ENCODE peak calls at places on chromosomes 5 and 9, in four cellular contexts. One of them, this sample, is unnamed. For H3K27me3, the result is how much of the 10 kb centered on the place peaks cover.

GRCh38 chr9:8514760-8515159 is 715.2 kb upstream of the DMAC1 start:
- DNase-seq in DND-41: no peak
- DNase-seq in tibial nerve: no peak
- DNase-seq in lower lobe of right lung: no peak
- DNase-seq in this sample: no peak

GRCh38 chr5:78907255-78907886 is 77.7 kb downstream of the ARSB start:
- DNase-seq in tibial nerve: no peak
- DNase-seq in lower lobe of right lung: no peak
- DNase-seq in DND-41: peak
- DNase-seq in this sample: no peak

GRCh38 chr5:79269733-79270166 is 33.8 kb downstream of the JMY start:
- DNase-seq in lower lobe of right lung: no peak
- DNase-seq in DND-41: no peak
- DNase-seq in tibial nerve: no peak
- DNase-seq in this sample: no peak

GRCh38 chr9:87594218-87594617 is 96.6 kb downstream of the DAPK1 start:
- DNase-seq in lower lobe of right lung: peak
- DNase-seq in tibial nerve: no peak
- DNase-seq in DND-41: no peak
- DNase-seq in this sample: no peak

GRCh38 chr5:168950241-168950951 is 350.5 kb downstream of the SLIT3 start:
- DNase-seq in DND-41: no peak
- DNase-seq in lower lobe of right lung: no peak
- DNase-seq in tibial nerve: no peak
- DNase-seq in this sample: no peak

GRCh38 chr5:143161893-143162520 is 241.5 kb downstream of the NR3C1 start:
- DNase-seq in lower lobe of right lung: no peak
- DNase-seq in tibial nerve: no peak
- DNase-seq in DND-41: no peak
- DNase-seq in this sample: no peak

GRCh38 chr9:79858509-79858908 is 286.7 kb downstream of the TLE4 start:
- DNase-seq in tibial nerve: no peak
- DNase-seq in lower lobe of right lung: no peak
- DNase-seq in DND-41: peak
- DNase-seq in this sample: no peak

GRCh38 chr5:538801-539468 is 14.7 kb upstream of the SLC9A3 start:
- DNase-seq in tibial nerve: no peak
- DNase-seq in lower lobe of right lung: peak
- DNase-seq in DND-41: no peak
- DNase-seq in this sample: no peak

GRCh38 chr9:1505489-1505888 is 455.3 kb downstream of the DMRT2 start:
- DNase-seq in lower lobe of right lung: no peak
- DNase-seq in DND-41: no peak
- DNase-seq in tibial nerve: no peak
- DNase-seq in this sample: no peak

GRCh38 chr5:146561711-146562110 is 45.7 kb upstream of the GPR151 start:
- DNase-seq in tibial nerve: no peak
- DNase-seq in DND-41: no peak
- DNase-seq in lower lobe of right lung: no peak
- DNase-seq in this sample: no peak

GRCh38 chr5:52948418-52949076 is 40.6 kb upstream of the ITGA2 start:
- DNase-seq in tibial nerve: peak
- DNase-seq in DND-41: peak
- DNase-seq in lower lobe of right lung: no peak
- DNase-seq in this sample: peak

GRCh38 chr5:72600401-72600981 is 93.3 kb upstream of the ZNF366 start:
- DNase-seq in tibial nerve: no peak
- DNase-seq in DND-41: no peak
- DNase-seq in lower lobe of right lung: no peak
- DNase-seq in this sample: no peak

GRCh38 chr5:125612356-125613149 is 810.7 kb upstream of the GRAMD2B start:
- DNase-seq in DND-41: no peak
- DNase-seq in lower lobe of right lung: no peak
- DNase-seq in tibial nerve: no peak
- DNase-seq in this sample: no peak

GRCh38 chr5:133904641-133905040 is 63.8 kb downstream of the C5orf15 start:
- DNase-seq in DND-41: no peak
- DNase-seq in tibial nerve: no peak
- DNase-seq in lower lobe of right lung: no peak
- DNase-seq in this sample: no peak

GRCh38 chr9:124280176-124280691 is 22.5 kb downstream of the NEK6 start:
- DNase-seq in DND-41: no peak
- DNase-seq in tibial nerve: no peak
- DNase-seq in lower lobe of right lung: peak
- DNase-seq in this sample: no peak

GRCh38 chr5:167208911-167209310 is 1082.5 kb upstream of the WWC1 start:
- DNase-seq in DND-41: no peak
- DNase-seq in lower lobe of right lung: no peak
- DNase-seq in tibial nerve: no peak
- DNase-seq in this sample: no peak

GRCh38 chr9:136462664-136463063 is 20.2 kb downstream of the SEC16A start:
- DNase-seq in lower lobe of right lung: no peak
- DNase-seq in DND-41: no peak
- DNase-seq in tibial nerve: no peak
- DNase-seq in this sample: no peak

GRCh38 chr5:136202800-136203199 is 9.8 kb upstream of the SMIM32 start:
- DNase-seq in DND-41: no peak
- DNase-seq in lower lobe of right lung: no peak
- DNase-seq in tibial nerve: no peak
- DNase-seq in this sample: no peak
- H3K27me3 ChIP-seq in DND-41: under half
- H3K27me3 ChIP-seq in lower lobe of right lung: under half
- H3K27me3 ChIP-seq in tibial nerve: under half
- H3K27me3 ChIP-seq in this sample: under half

DNA sequence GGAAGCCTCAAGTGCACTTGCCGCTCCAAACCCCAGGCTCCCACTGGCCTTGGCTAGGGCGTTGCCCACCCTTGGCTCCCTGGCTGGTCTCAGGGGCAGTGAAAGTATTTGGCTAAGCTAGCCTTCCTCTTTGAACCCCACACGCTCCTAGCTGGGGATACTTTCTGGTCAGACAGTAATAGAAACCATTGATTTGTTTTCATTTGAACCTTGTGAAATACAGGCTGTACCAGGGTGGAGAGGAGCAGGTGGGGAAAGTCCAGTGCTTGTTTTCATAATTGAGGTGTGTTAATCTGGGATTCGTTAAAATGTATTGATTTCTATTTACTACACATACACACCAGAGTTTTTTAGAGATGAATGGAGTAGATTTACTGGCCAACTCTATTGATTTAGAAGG is 45.9 kb upstream of the TRMT10B start:
- DNase-seq in tibial nerve: no peak
- DNase-seq in lower lobe of right lung: no peak
- DNase-seq in DND-41: no peak
- DNase-seq in this sample: no peak
- H3K27me3 ChIP-seq in tibial nerve: under half
- H3K27me3 ChIP-seq in lower lobe of right lung: under half
- H3K27me3 ChIP-seq in DND-41: under half
- H3K27me3 ChIP-seq in this sample: under half

GRCh38 chr9:33030285-33030684 is 5.2 kb downstream of the DNAJA1 start:
- DNase-seq in lower lobe of right lung: no peak
- DNase-seq in tibial nerve: no peak
- DNase-seq in DND-41: no peak
- DNase-seq in this sample: no peak
- H3K27me3 ChIP-seq in lower lobe of right lung: under half
- H3K27me3 ChIP-seq in tibial nerve: under half
- H3K27me3 ChIP-seq in DND-41: under half
- H3K27me3 ChIP-seq in this sample: under half

GRCh38 chr9:76905984-76906861 is at the start of gene PRUNE2:
- DNase-seq in tibial nerve: no peak
- DNase-seq in lower lobe of right lung: peak
- DNase-seq in DND-41: no peak
- DNase-seq in this sample: no peak

GRCh38 chr9:76904661-76905457 is 1.1 kb downstream of the PRUNE2 start:
- DNase-seq in DND-41: no peak
- DNase-seq in tibial nerve: no peak
- DNase-seq in lower lobe of right lung: no peak
- DNase-seq in this sample: no peak

GRCh38 chr9:76901801-76902200 is 4.1 kb downstream of the PRUNE2 start:
- DNase-seq in lower lobe of right lung: no peak
- DNase-seq in tibial nerve: no peak
- DNase-seq in DND-41: no peak
- DNase-seq in this sample: no peak

GRCh38 chr9:76902395-76902794 is 3.5 kb downstream of the PRUNE2 start:
- DNase-seq in DND-41: no peak
- DNase-seq in tibial nerve: no peak
- DNase-seq in lower lobe of right lung: no peak
- DNase-seq in this sample: no peak

GRCh38 chr9:76905661-76905983 is 292 bp downstream of the PRUNE2 start:
- DNase-seq in DND-41: no peak
- DNase-seq in tibial nerve: no peak
- DNase-seq in lower lobe of right lung: no peak
- DNase-seq in this sample: no peak
- H3K27me3 ChIP-seq in DND-41: under half
- H3K27me3 ChIP-seq in tibial nerve: under half
- H3K27me3 ChIP-seq in lower lobe of right lung: under half
- H3K27me3 ChIP-seq in this sample: under half

GRCh38 chr5:172554562-172554961 is 86.5 kb upstream of the NEURL1B start:
- DNase-seq in DND-41: no peak
- DNase-seq in lower lobe of right lung: no peak
- DNase-seq in tibial nerve: no peak
- DNase-seq in this sample: no peak
- H3K27me3 ChIP-seq in DND-41: under half
- H3K27me3 ChIP-seq in lower lobe of right lung: under half
- H3K27me3 ChIP-seq in tibial nerve: under half
- H3K27me3 ChIP-seq in this sample: under half

GRCh38 chr9:106976772-106977171 is 113.8 kb downstream of the ZNF462 start:
- DNase-seq in lower lobe of right lung: no peak
- DNase-seq in DND-41: no peak
- DNase-seq in tibial nerve: no peak
- DNase-seq in this sample: no peak
- H3K27me3 ChIP-seq in lower lobe of right lung: under half
- H3K27me3 ChIP-seq in DND-41: under half
- H3K27me3 ChIP-seq in tibial nerve: under half
- H3K27me3 ChIP-seq in this sample: under half

DNA sequence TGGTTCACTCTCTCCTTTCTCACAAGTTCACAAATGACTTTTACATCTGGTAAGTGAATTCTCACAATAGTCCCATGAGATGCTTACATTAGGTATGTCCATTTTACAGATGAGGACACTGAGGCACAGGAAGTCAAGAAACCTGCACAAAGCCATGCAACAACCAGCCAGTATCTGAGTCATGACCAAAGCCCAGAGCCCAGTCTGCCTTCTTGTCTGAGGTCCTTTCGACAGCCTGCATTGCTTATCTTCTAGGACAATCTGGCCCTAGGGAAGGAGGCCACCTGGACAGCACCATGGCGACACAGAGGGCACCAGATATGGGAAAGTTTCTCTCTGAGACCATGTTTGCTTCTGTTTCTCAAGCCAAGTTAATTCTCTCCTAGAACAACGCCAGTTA is 197.1 kb downstream of the NSG2 start:
- DNase-seq in tibial nerve: no peak
- DNase-seq in DND-41: no peak
- DNase-seq in lower lobe of right lung: no peak
- DNase-seq in this sample: no peak
- H3K27me3 ChIP-seq in tibial nerve: under half
- H3K27me3 ChIP-seq in DND-41: under half
- H3K27me3 ChIP-seq in lower lobe of right lung: under half
- H3K27me3 ChIP-seq in this sample: under half

DNA sequence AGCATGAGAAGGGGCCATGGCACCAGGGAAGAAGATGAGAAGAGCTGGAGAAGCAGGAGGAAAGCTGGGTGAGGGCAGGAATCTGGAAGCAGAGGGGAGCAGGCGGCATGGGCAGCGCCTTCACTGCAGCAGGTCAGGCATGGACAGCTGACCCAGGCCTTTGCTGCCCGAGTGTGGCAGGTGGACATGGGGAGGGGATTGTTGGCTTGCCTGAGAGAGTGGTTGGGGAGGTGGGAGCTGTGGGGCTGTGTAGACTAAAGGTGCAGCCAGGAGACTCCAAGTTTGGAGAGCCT is 2.3 kb upstream of the SLC25A48 start:
- DNase-seq in tibial nerve: no peak
- DNase-seq in lower lobe of right lung: no peak
- DNase-seq in DND-41: no peak
- DNase-seq in this sample: no peak
- H3K27me3 ChIP-seq in tibial nerve: under half
- H3K27me3 ChIP-seq in lower lobe of right lung: half or more
- H3K27me3 ChIP-seq in DND-41: under half
- H3K27me3 ChIP-seq in this sample: under half

GRCh38 chr9:126980231-126980630 is 65.6 kb downstream of the RALGPS1 start:
- DNase-seq in lower lobe of right lung: no peak
- DNase-seq in DND-41: no peak
- DNase-seq in tibial nerve: no peak
- DNase-seq in this sample: no peak
- H3K27me3 ChIP-seq in lower lobe of right lung: under half
- H3K27me3 ChIP-seq in DND-41: half or more
- H3K27me3 ChIP-seq in tibial nerve: under half
- H3K27me3 ChIP-seq in this sample: under half

GRCh38 chr9:4070266-4070665 is 229.6 kb downstream of the GLIS3 start:
- DNase-seq in lower lobe of right lung: no peak
- DNase-seq in tibial nerve: no peak
- DNase-seq in DND-41: no peak
- DNase-seq in this sample: no peak
- H3K27me3 ChIP-seq in lower lobe of right lung: under half
- H3K27me3 ChIP-seq in tibial nerve: under half
- H3K27me3 ChIP-seq in DND-41: under half
- H3K27me3 ChIP-seq in this sample: under half